ENCODE peak calls at places on chromosomes 5 and 9, in ten cellular contexts. One of them, this sample, is unnamed.

GRCh38 chr5:6812800-6813731 is 99.8 kb downstream of the TENT4A start:
- DNase-seq in spleen: no peak
- DNase-seq in HCT116: no peak
- DNase-seq in GM12891: no peak
- DNase-seq in transverse colon: peak
- DNase-seq in H1: no peak
- DNase-seq in stomach: peak
- DNase-seq in breast epithelium: no peak
- DNase-seq in upper lobe of left lung: no peak
- DNase-seq in K562: no peak
- DNase-seq in this sample: no peak

GRCh38 chr5:40486437-40487270 is 193.1 kb upstream of the PTGER4 start:
- DNase-seq in stomach: no peak
- DNase-seq in upper lobe of left lung: no peak
- DNase-seq in breast epithelium: no peak
- DNase-seq in GM12891: no peak
- DNase-seq in H1: no peak
- DNase-seq in HCT116: no peak
- DNase-seq in K562: no peak
- DNase-seq in spleen: no peak
- DNase-seq in transverse colon: no peak
- DNase-seq in this sample: no peak

GRCh38 chr5:104061707-104062106 is 499.1 kb upstream of the NUDT12 start:
- DNase-seq in breast epithelium: no peak
- DNase-seq in stomach: no peak
- DNase-seq in transverse colon: no peak
- DNase-seq in K562: no peak
- DNase-seq in GM12891: no peak
- DNase-seq in upper lobe of left lung: no peak
- DNase-seq in spleen: no peak
- DNase-seq in HCT116: no peak
- DNase-seq in H1: no peak
- DNase-seq in this sample: no peak

GRCh38 chr9:71326360-71326759 is 204.9 kb upstream of the TRPM3 start:
- DNase-seq in spleen: no peak
- DNase-seq in breast epithelium: no peak
- DNase-seq in transverse colon: no peak
- DNase-seq in GM12891: no peak
- DNase-seq in HCT116: no peak
- DNase-seq in stomach: no peak
- DNase-seq in K562: no peak
- DNase-seq in upper lobe of left lung: no peak
- DNase-seq in H1: no peak
- DNase-seq in this sample: no peak

GRCh38 chr5:171307843-171308452 is 1.1 kb upstream of the TLX3 start:
- DNase-seq in GM12891: no peak
- DNase-seq in transverse colon: no peak
- DNase-seq in H1: no peak
- DNase-seq in K562: no peak
- DNase-seq in breast epithelium: no peak
- DNase-seq in stomach: no peak
- DNase-seq in HCT116: no peak
- DNase-seq in upper lobe of left lung: no peak
- DNase-seq in spleen: no peak
- DNase-seq in this sample: no peak

GRCh38 chr5:32245742-32246141 is 67.0 kb downstream of the MTMR12 start:
- DNase-seq in GM12891: no peak
- DNase-seq in K562: no peak
- DNase-seq in stomach: no peak
- DNase-seq in H1: no peak
- DNase-seq in HCT116: no peak
- DNase-seq in transverse colon: no peak
- DNase-seq in spleen: no peak
- DNase-seq in upper lobe of left lung: no peak
- DNase-seq in breast epithelium: no peak
- DNase-seq in this sample: no peak

GRCh38 chr5:95644351-95645042 is 2.1 kb upstream of the RFESD start:
- DNase-seq in stomach: peak
- DNase-seq in transverse colon: peak
- DNase-seq in breast epithelium: no peak
- DNase-seq in upper lobe of left lung: no peak
- DNase-seq in K562: peak
- DNase-seq in H1: no peak
- DNase-seq in GM12891: no peak
- DNase-seq in HCT116: peak
- DNase-seq in spleen: no peak
- DNase-seq in this sample: no peak

GRCh38 chr5:89440670-89441069 is 557.7 kb upstream of the MEF2C start:
- DNase-seq in transverse colon: no peak
- DNase-seq in H1: no peak
- DNase-seq in GM12891: no peak
- DNase-seq in spleen: no peak
- DNase-seq in K562: no peak
- DNase-seq in stomach: no peak
- DNase-seq in upper lobe of left lung: no peak
- DNase-seq in HCT116: no peak
- DNase-seq in breast epithelium: no peak
- DNase-seq in this sample: no peak

GRCh38 chr9:73093016-73093739 is 58.5 kb upstream of the ANXA1 start:
- DNase-seq in HCT116: no peak
- DNase-seq in stomach: no peak
- DNase-seq in breast epithelium: no peak
- DNase-seq in K562: no peak
- DNase-seq in spleen: no peak
- DNase-seq in GM12891: no peak
- DNase-seq in H1: no peak
- DNase-seq in transverse colon: no peak
- DNase-seq in upper lobe of left lung: no peak
- DNase-seq in this sample: no peak

GRCh38 chr5:142507528-142507927 is 178.4 kb downstream of the FGF1 start:
- DNase-seq in HCT116: no peak
- DNase-seq in upper lobe of left lung: no peak
- DNase-seq in breast epithelium: no peak
- DNase-seq in stomach: no peak
- DNase-seq in K562: peak
- DNase-seq in transverse colon: no peak
- DNase-seq in GM12891: no peak
- DNase-seq in H1: no peak
- DNase-seq in spleen: no peak
- DNase-seq in this sample: no peak

GRCh38 chr9:131140112-131140511 is 14.7 kb downstream of the NUP214 start:
- DNase-seq in GM12891: no peak
- DNase-seq in HCT116: no peak
- DNase-seq in breast epithelium: no peak
- DNase-seq in stomach: no peak
- DNase-seq in upper lobe of left lung: no peak
- DNase-seq in transverse colon: no peak
- DNase-seq in spleen: no peak
- DNase-seq in H1: no peak
- DNase-seq in K562: peak
- DNase-seq in this sample: no peak

GRCh38 chr9:27468450-27469110 is 55.5 kb upstream of the IFNK start:
- DNase-seq in spleen: peak
- DNase-seq in stomach: no peak
- DNase-seq in K562: no peak
- DNase-seq in transverse colon: no peak
- DNase-seq in H1: no peak
- DNase-seq in HCT116: no peak
- DNase-seq in breast epithelium: no peak
- DNase-seq in upper lobe of left lung: no peak
- DNase-seq in GM12891: no peak
- DNase-seq in this sample: no peak

GRCh38 chr5:8461543-8461942 is 592.6 kb downstream of the MTRR start:
- DNase-seq in HCT116: no peak
- DNase-seq in K562: peak
- DNase-seq in GM12891: no peak
- DNase-seq in breast epithelium: no peak
- DNase-seq in upper lobe of left lung: no peak
- DNase-seq in spleen: no peak
- DNase-seq in transverse colon: no peak
- DNase-seq in stomach: peak
- DNase-seq in H1: no peak
- DNase-seq in this sample: no peak

GRCh38 chr5:8462565-8462964 is 593.6 kb downstream of the MTRR start:
- DNase-seq in spleen: no peak
- DNase-seq in stomach: no peak
- DNase-seq in transverse colon: no peak
- DNase-seq in upper lobe of left lung: no peak
- DNase-seq in K562: no peak
- DNase-seq in HCT116: no peak
- DNase-seq in GM12891: no peak
- DNase-seq in H1: no peak
- DNase-seq in breast epithelium: no peak
- DNase-seq in this sample: no peak

GRCh38 chr5:8458038-8458383 is 589.1 kb downstream of the MTRR start:
- DNase-seq in HCT116: no peak
- DNase-seq in H1: no peak
- DNase-seq in spleen: no peak
- DNase-seq in transverse colon: no peak
- DNase-seq in stomach: no peak
- DNase-seq in K562: peak
- DNase-seq in GM12891: no peak
- DNase-seq in upper lobe of left lung: no peak
- DNase-seq in breast epithelium: no peak
- DNase-seq in this sample: peak

GRCh38 chr5:8456846-8457186 is 587.9 kb downstream of the MTRR start:
- DNase-seq in transverse colon: no peak
- DNase-seq in spleen: no peak
- DNase-seq in upper lobe of left lung: no peak
- DNase-seq in GM12891: no peak
- DNase-seq in breast epithelium: no peak
- DNase-seq in stomach: no peak
- DNase-seq in K562: no peak
- DNase-seq in H1: no peak
- DNase-seq in HCT116: no peak
- DNase-seq in this sample: no peak

GRCh38 chr5:8457187-8458037 is 588.5 kb downstream of the MTRR start:
- DNase-seq in spleen: peak
- DNase-seq in upper lobe of left lung: peak
- DNase-seq in K562: peak
- DNase-seq in transverse colon: peak
- DNase-seq in GM12891: no peak
- DNase-seq in breast epithelium: peak
- DNase-seq in HCT116: no peak
- DNase-seq in stomach: peak
- DNase-seq in H1: no peak
- DNase-seq in this sample: peak
- TF ChIP-seq POLR2AphosphoS5 in spleen: peak
- TF ChIP-seq POLR2AphosphoS5 in upper lobe of left lung: peak
- TF ChIP-seq POLR2AphosphoS5 in K562: peak
- TF ChIP-seq POLR2AphosphoS5 in transverse colon: peak
- TF ChIP-seq POLR2AphosphoS5 in GM12891: no peak
- TF ChIP-seq POLR2AphosphoS5 in breast epithelium: no peak
- TF ChIP-seq POLR2AphosphoS5 in HCT116: no peak
- TF ChIP-seq POLR2AphosphoS5 in stomach: peak
- TF ChIP-seq POLR2AphosphoS5 in H1: no peak
- TF ChIP-seq POLR2AphosphoS5 in this sample: no peak

DNA sequence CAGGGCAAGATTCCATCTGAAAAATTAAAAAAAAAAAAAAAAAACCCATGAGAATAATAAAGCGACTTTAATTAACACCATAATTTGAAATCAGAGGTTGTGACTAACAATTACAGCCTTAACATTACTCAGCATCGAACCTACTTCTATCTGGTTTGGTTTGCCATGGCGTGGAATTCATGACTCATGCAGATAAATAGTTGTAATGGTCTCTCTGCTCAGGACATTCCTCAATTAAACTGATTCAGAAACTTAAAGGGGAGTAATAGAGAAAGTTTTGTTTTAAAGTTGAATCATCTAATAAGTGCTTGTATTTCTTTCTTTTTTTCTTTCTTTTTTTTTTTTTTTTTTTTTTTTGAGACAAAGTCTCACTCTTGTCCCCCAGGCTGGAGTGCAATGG is 135.5 kb downstream of the SPATA31D1 start:
- DNase-seq in GM12891: no peak
- DNase-seq in stomach: no peak
- DNase-seq in transverse colon: no peak
- DNase-seq in H1: no peak
- DNase-seq in spleen: no peak
- DNase-seq in upper lobe of left lung: no peak
- DNase-seq in K562: no peak
- DNase-seq in breast epithelium: no peak
- DNase-seq in HCT116: no peak
- DNase-seq in this sample: no peak
- TF ChIP-seq POLR2A in GM12891: no peak
- TF ChIP-seq POLR2A in stomach: no peak
- TF ChIP-seq POLR2A in transverse colon: no peak
- TF ChIP-seq POLR2A in H1: no peak
- TF ChIP-seq POLR2A in spleen: no peak
- TF ChIP-seq POLR2A in upper lobe of left lung: no peak
- TF ChIP-seq POLR2A in K562: no peak
- TF ChIP-seq POLR2A in breast epithelium: no peak
- TF ChIP-seq POLR2A in HCT116: no peak
- TF ChIP-seq POLR2A in this sample: no peak

DNA sequence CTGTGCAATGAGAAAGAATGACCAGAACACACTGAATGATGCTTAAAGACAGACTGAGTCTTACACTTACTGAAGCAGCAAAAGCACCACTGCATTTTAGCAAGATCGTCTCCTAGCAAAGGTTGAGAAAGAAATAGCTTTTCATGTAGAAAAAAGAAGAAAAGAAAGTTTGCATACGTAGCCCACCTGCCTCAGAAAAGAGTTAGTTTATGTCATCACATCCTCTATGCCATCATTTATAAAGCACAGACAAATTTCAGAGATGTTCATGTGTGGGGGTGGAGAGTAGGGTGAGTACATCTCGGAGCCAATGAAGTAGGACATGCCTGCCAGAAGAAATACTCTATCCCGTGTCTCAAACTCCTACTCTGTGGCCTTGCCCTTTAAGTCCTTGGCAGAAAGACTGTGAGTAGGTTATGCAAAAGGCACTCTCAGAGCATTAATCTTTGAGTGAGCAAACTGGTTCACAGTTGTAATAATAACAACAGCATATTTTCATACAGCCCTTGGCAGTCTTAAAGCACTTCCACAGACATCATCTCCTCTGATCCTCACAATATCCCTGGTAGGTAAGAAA is 22.4 kb downstream of the NRG2 start:
- DNase-seq in breast epithelium: no peak
- DNase-seq in HCT116: no peak
- DNase-seq in H1: no peak
- DNase-seq in GM12891: no peak
- DNase-seq in stomach: no peak
- DNase-seq in upper lobe of left lung: no peak
- DNase-seq in K562: no peak
- DNase-seq in transverse colon: no peak
- DNase-seq in spleen: no peak
- DNase-seq in this sample: no peak
- TF ChIP-seq POLR2AphosphoS5 in breast epithelium: no peak
- TF ChIP-seq POLR2AphosphoS5 in HCT116: no peak
- TF ChIP-seq POLR2AphosphoS5 in H1: no peak
- TF ChIP-seq POLR2AphosphoS5 in GM12891: no peak
- TF ChIP-seq POLR2AphosphoS5 in stomach: no peak
- TF ChIP-seq POLR2AphosphoS5 in upper lobe of left lung: no peak
- TF ChIP-seq POLR2AphosphoS5 in K562: no peak
- TF ChIP-seq POLR2AphosphoS5 in transverse colon: no peak
- TF ChIP-seq POLR2AphosphoS5 in spleen: no peak
- TF ChIP-seq POLR2AphosphoS5 in this sample: no peak

GRCh38 chr9:76835571-76836283 is 70.2 kb downstream of the PRUNE2 start:
- DNase-seq in K562: no peak
- DNase-seq in spleen: no peak
- DNase-seq in HCT116: no peak
- DNase-seq in GM12891: no peak
- DNase-seq in upper lobe of left lung: no peak
- DNase-seq in breast epithelium: no peak
- DNase-seq in transverse colon: no peak
- DNase-seq in stomach: no peak
- DNase-seq in H1: no peak
- DNase-seq in this sample: no peak
- TF ChIP-seq POLR2A in K562: no peak
- TF ChIP-seq POLR2A in spleen: no peak
- TF ChIP-seq POLR2A in HCT116: no peak
- TF ChIP-seq POLR2A in GM12891: no peak
- TF ChIP-seq POLR2A in upper lobe of left lung: no peak
- TF ChIP-seq POLR2A in breast epithelium: no peak
- TF ChIP-seq POLR2A in transverse colon: peak
- TF ChIP-seq POLR2A in stomach: no peak
- TF ChIP-seq POLR2A in H1: no peak
- TF ChIP-seq POLR2A in this sample: no peak

This sample was measured in GM12892.